ENCODE peak calls at places on chromosomes 4 and X, in nine cellular contexts. V is RWPE1; H is suprapubic skin; C is lung; E is ovary; G is OCI-LY7; U is WERI-Rb-1; W is CD4-positive, alpha-beta T cell; Z is H9. M is an unnamed sample.

GRCh38 chr4:27046851-27047250 is 186.2 kb downstream of the STIM2 start:
- DNase-seq in V (no peak), H (no peak), C (no peak), E (no peak), G (no peak), U (no peak), W (no peak), Z (no peak), M (no peak)

GRCh38 chr4:189022441-189023035 is 883.3 kb downstream of the TRIML1 start:
- DNase-seq in V (no peak), H (no peak), C (no peak), E (no peak), G (no peak), U (no peak), W (no peak), Z (no peak), M (peak; percentile 61)

GRCh38 chrX:110852180-110852579 is 56.6 kb upstream of the CHRDL1 start:
- DNase-seq in V (peak; percentile 11), H (no peak), C (no peak), E (no peak), G (peak; percentile 1), U (no peak), W (no peak), Z (no peak), M (no peak)

GRCh38 chr4:19983072-19983471 is 268.6 kb upstream of the SLIT2 start:
- DNase-seq in V (peak; percentile 31), H (no peak), C (no peak), E (no peak), G (no peak), U (no peak), W (no peak), Z (no peak), M (peak; percentile 94)

GRCh38 chrX:39890807-39891206 is 207.0 kb downstream of the BCOR start:
- DNase-seq in V (no peak), H (no peak), C (no peak), E (no peak), G (no peak), U (no peak), W (no peak), Z (no peak), M (no peak)

GRCh38 chr4:101071241-101071640 is 276.1 kb downstream of the PPP3CA start:
- DNase-seq in V (no peak), H (no peak), C (no peak), E (no peak), G (no peak), U (no peak), W (no peak), Z (no peak), M (no peak)

GRCh38 chr4:96097693-96098092 is 257.8 kb downstream of the PDHA2 start:
- DNase-seq in V (no peak), H (no peak), C (no peak), E (no peak), G (no peak), U (no peak), W (no peak), Z (no peak), M (no peak)

GRCh38 chr4:161336016-161336415 is 827.8 kb downstream of the FSTL5 start:
- DNase-seq in V (no peak), H (no peak), C (no peak), E (no peak), G (no peak), U (no peak), W (no peak), Z (no peak), M (no peak)

GRCh38 chrX:94831364-94831763 is 1157.4 kb downstream of the FAM133A start:
- DNase-seq in V (no peak), H (no peak), C (no peak), E (no peak), G (no peak), U (no peak), W (no peak), Z (no peak), M (no peak)

GRCh38 chr4:125132281-125132680 is 182.5 kb upstream of the FAT4 start:
- DNase-seq in V (no peak), H (no peak), C (no peak), E (no peak), G (no peak), U (no peak), W (no peak), Z (no peak), M (no peak)

GRCh38 chr4:64146030-64146429 is 263.2 kb downstream of the TECRL start:
- DNase-seq in V (no peak), H (no peak), C (no peak), E (no peak), G (no peak), U (no peak), W (no peak), Z (no peak), M (no peak)

GRCh38 chrX:46882266-46882665 is 30.0 kb upstream of the JADE3 start:
- DNase-seq in V (no peak), H (no peak), C (no peak), E (no peak), G (no peak), U (peak; percentile 9), W (no peak), Z (peak; percentile 43), M (no peak)

GRCh38 chr4:118749347-118749988 is 64.3 kb downstream of the METTL14 start:
- DNase-seq in V (no peak), H (no peak), C (no peak), E (no peak), G (no peak), U (no peak), W (no peak), Z (no peak), M (no peak)
- H3K27ac ChIP-seq in V (no peak overlapping the region), H (no peak overlapping the region), C (no peak overlapping the region), E (peak overlapping the region; percentile 53), G (no peak overlapping the region), U (no peak overlapping the region), W (no peak overlapping the region), Z (no peak overlapping the region), M (no peak overlapping the region)

GRCh38 chrX:115367956-115368355 is 78.4 kb downstream of the LUZP4 start:
- DNase-seq in V (no peak), H (no peak), C (no peak), E (no peak), G (no peak), U (no peak), W (no peak), Z (no peak), M (peak; percentile 53)

GRCh38 chrX:115367455-115367854 is 77.9 kb downstream of the LUZP4 start:
- DNase-seq in V (peak; percentile 8), H (no peak), C (no peak), E (no peak), G (no peak), U (no peak), W (no peak), Z (no peak), M (peak; percentile 27)

GRCh38 chrX:115372026-115372610 is 82.6 kb downstream of the LUZP4 start:
- DNase-seq in V (peak; percentile 22), H (no peak), C (no peak), E (no peak), G (no peak), U (no peak), W (no peak), Z (no peak), M (peak; percentile 31)

GRCh38 chrX:115378471-115378870 is 89.0 kb downstream of the LUZP4 start:
- DNase-seq in V (no peak), H (no peak), C (no peak), E (no peak), G (no peak), U (no peak), W (no peak), Z (no peak), M (no peak)

GRCh38 chrX:115373308-115373707 is 83.8 kb downstream of the LUZP4 start:
- DNase-seq in V (no peak), H (no peak), C (no peak), E (no peak), G (no peak), U (no peak), W (no peak), Z (no peak), M (no peak)
- H3K27ac ChIP-seq in V (no peak overlapping the region), H (no peak overlapping the region), C (no peak overlapping the region), E (no peak overlapping the region), G (no peak overlapping the region), U (no peak overlapping the region), W (no peak overlapping the region), Z (no peak overlapping the region), M (no peak overlapping the region)

GRCh38 chr4:184156169-184156568 is 61.5 kb downstream of the ENPP6 start:
- DNase-seq in V (no peak), H (no peak), C (no peak), E (no peak), G (no peak), U (no peak), W (no peak), Z (no peak), M (no peak)
- H3K27ac ChIP-seq in V (no peak overlapping the region), H (peak overlapping the region; percentile 63), C (no peak overlapping the region), E (no peak overlapping the region), G (no peak overlapping the region), U (no peak overlapping the region), W (no peak overlapping the region), Z (no peak overlapping the region), M (no peak overlapping the region)

GRCh38 chrX:50567636-50568035 is 97.0 kb upstream of the DGKK start:
- DNase-seq in V (no peak), H (no peak), C (no peak), E (no peak), G (no peak), U (no peak), W (no peak), Z (no peak), M (no peak)
- H3K27ac ChIP-seq in V (no peak overlapping the region), H (no peak overlapping the region), C (no peak overlapping the region), E (no peak overlapping the region), G (no peak overlapping the region), U (no peak overlapping the region), W (no peak overlapping the region), Z (no peak overlapping the region), M (no peak overlapping the region)

GRCh38 chr4:74439952-74440351 is 5.0 kb upstream of the AREG start:
- DNase-seq in V (no peak), H (no peak), C (no peak), E (no peak), G (no peak), U (no peak), W (no peak), Z (no peak), M (no peak)

GRCh38 chr4:74437866-74438265 is 7.1 kb upstream of the AREG start:
- DNase-seq in V (no peak), H (no peak), C (no peak), E (no peak), G (no peak), U (no peak), W (no peak), Z (no peak), M (no peak)

GRCh38 chr4:74441744-74442143 is 3.2 kb upstream of the AREG start:
- DNase-seq in V (peak; percentile 46), H (no peak), C (no peak), E (no peak), G (no peak), U (no peak), W (no peak), Z (no peak), M (no peak)

GRCh38 chr4:74438661-74439060 is 6.3 kb upstream of the AREG start:
- DNase-seq in V (no peak), H (no peak), C (no peak), E (no peak), G (no peak), U (no peak), W (no peak), Z (no peak), M (no peak)

DNA sequence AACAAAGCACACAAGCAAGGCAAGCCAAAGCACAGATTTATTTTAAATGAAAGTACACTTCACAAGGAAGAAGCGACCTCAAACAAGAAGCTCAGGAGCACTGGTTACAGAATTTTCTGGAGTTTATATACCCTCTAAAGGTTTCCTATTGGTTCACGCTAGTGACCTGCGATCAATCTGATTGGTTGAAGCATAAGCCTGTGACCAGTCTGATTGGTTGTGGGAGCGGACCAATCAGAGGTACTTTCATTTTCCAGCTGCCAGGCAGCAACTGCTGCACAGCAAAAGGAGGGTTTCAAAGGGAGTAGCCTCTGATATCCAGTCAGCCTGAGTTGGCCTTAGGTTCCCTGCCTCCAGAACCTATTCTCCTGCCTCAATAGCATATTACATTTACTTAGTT is 4.6 kb upstream of the AREG start:
- DNase-seq in V (peak; percentile 98), H (no peak), C (no peak), E (no peak), G (peak; percentile 6), U (no peak), W (no peak), Z (no peak), M (peak; percentile 95)
- H3K27ac ChIP-seq in V (peak overlapping the region; percentile 95), H (no peak overlapping the region), C (no peak overlapping the region), E (no peak overlapping the region), G (no peak overlapping the region), U (no peak overlapping the region), W (no peak overlapping the region), Z (no peak overlapping the region), M (peak overlapping the region; percentile 67)

M was measured in foreskin keratinocyte.